ENCODE peak calls at places on chromosomes 3 and 15, in five cellular contexts. One of them, this sample, is unnamed.

GRCh38 chr15:92098869-92099268 is 245.4 kb downstream of the SLCO3A1 start:
- DNase-seq in breast epithelium: no peak
- DNase-seq in HepG2: no peak
- DNase-seq in ovary: no peak
- DNase-seq in uterus: no peak
- DNase-seq in this sample: no peak

GRCh38 chr3:179100652-179101051 is 29.0 kb upstream of the ZMAT3 start:
- DNase-seq in breast epithelium: no peak
- DNase-seq in uterus: no peak
- DNase-seq in HepG2: no peak
- DNase-seq in ovary: no peak
- DNase-seq in this sample: no peak

GRCh38 chr3:197417896-197418618 is 119.6 kb upstream of the DLG1 start:
- DNase-seq in HepG2: no peak
- DNase-seq in ovary: no peak
- DNase-seq in breast epithelium: no peak
- DNase-seq in uterus: no peak
- DNase-seq in this sample: peak

GRCh38 chr3:113867506-113867905 is 28.9 kb downstream of the GRAMD1C start:
- DNase-seq in HepG2: no peak
- DNase-seq in breast epithelium: no peak
- DNase-seq in uterus: no peak
- DNase-seq in ovary: no peak
- DNase-seq in this sample: no peak

GRCh38 chr3:112984485-112984884 is 6.3 kb upstream of the GTPBP8 start:
- DNase-seq in breast epithelium: no peak
- DNase-seq in uterus: no peak
- DNase-seq in HepG2: peak
- DNase-seq in ovary: no peak
- DNase-seq in this sample: no peak

GRCh38 chr3:141763088-141763750 is at the start of gene GRK7:
- DNase-seq in HepG2: no peak
- DNase-seq in uterus: no peak
- DNase-seq in ovary: no peak
- DNase-seq in breast epithelium: no peak
- DNase-seq in this sample: no peak

GRCh38 chr15:90782450-90782849 is 65.3 kb downstream of the BLM start:
- DNase-seq in uterus: no peak
- DNase-seq in HepG2: no peak
- DNase-seq in ovary: no peak
- DNase-seq in breast epithelium: no peak
- DNase-seq in this sample: no peak

GRCh38 chr3:116614795-116615362 is 94.7 kb upstream of the TUSC7 start:
- DNase-seq in HepG2: peak
- DNase-seq in ovary: no peak
- DNase-seq in uterus: no peak
- DNase-seq in breast epithelium: no peak
- DNase-seq in this sample: no peak

GRCh38 chr3:4355401-4356224 is 52.4 kb downstream of the SETMAR start:
- DNase-seq in ovary: peak
- DNase-seq in uterus: peak
- DNase-seq in HepG2: peak
- DNase-seq in breast epithelium: no peak
- DNase-seq in this sample: no peak

GRCh38 chr3:129015388-129016105 is 14.4 kb downstream of the EFCC1 start:
- DNase-seq in breast epithelium: no peak
- DNase-seq in ovary: no peak
- DNase-seq in HepG2: no peak
- DNase-seq in uterus: no peak
- DNase-seq in this sample: no peak

GRCh38 chr3:42071720-42072582 is 19.2 kb upstream of the TRAK1 start:
- DNase-seq in ovary: peak
- DNase-seq in breast epithelium: peak
- DNase-seq in uterus: peak
- DNase-seq in HepG2: peak
- DNase-seq in this sample: no peak

GRCh38 chr15:99956022-99956775 is 223.0 kb upstream of the LYSMD4 start:
- DNase-seq in ovary: no peak
- DNase-seq in breast epithelium: peak
- DNase-seq in uterus: no peak
- DNase-seq in HepG2: no peak
- DNase-seq in this sample: peak

GRCh38 chr3:4323246-4324027 is 20.3 kb downstream of the SETMAR start:
- DNase-seq in breast epithelium: no peak
- DNase-seq in HepG2: no peak
- DNase-seq in uterus: no peak
- DNase-seq in ovary: no peak
- DNase-seq in this sample: no peak

GRCh38 chr15:69035205-69035917 is 20.9 kb downstream of the NOX5 start:
- DNase-seq in uterus: no peak
- DNase-seq in breast epithelium: peak
- DNase-seq in ovary: no peak
- DNase-seq in HepG2: peak
- DNase-seq in this sample: peak

GRCh38 chr15:79682285-79682684 is 214.5 kb downstream of the MTHFS start:
- DNase-seq in ovary: peak
- DNase-seq in breast epithelium: no peak
- DNase-seq in uterus: peak
- DNase-seq in HepG2: no peak
- DNase-seq in this sample: no peak

GRCh38 chr15:70068783-70069565 is 28.7 kb downstream of the TLE3 start:
- DNase-seq in HepG2: no peak
- DNase-seq in breast epithelium: no peak
- DNase-seq in uterus: no peak
- DNase-seq in ovary: peak
- DNase-seq in this sample: no peak

GRCh38 chr3:43176666-43177065 is 70.8 kb upstream of the POMGNT2 start:
- DNase-seq in ovary: no peak
- DNase-seq in breast epithelium: no peak
- DNase-seq in uterus: no peak
- DNase-seq in HepG2: no peak
- DNase-seq in this sample: no peak

GRCh38 chr15:101615414-101615985 is 36.7 kb downstream of the TM2D3 start:
- DNase-seq in ovary: no peak
- DNase-seq in HepG2: no peak
- DNase-seq in uterus: no peak
- DNase-seq in breast epithelium: no peak
- DNase-seq in this sample: no peak

GRCh38 chr3:61927332-61927731 is 366.0 kb downstream of the PTPRG start:
- DNase-seq in uterus: peak
- DNase-seq in breast epithelium: peak
- DNase-seq in HepG2: no peak
- DNase-seq in ovary: peak
- DNase-seq in this sample: peak

GRCh38 chr3:178810173-178810572 is 261.4 kb downstream of the ZMAT3 start:
- DNase-seq in ovary: no peak
- DNase-seq in HepG2: no peak
- DNase-seq in breast epithelium: no peak
- DNase-seq in uterus: no peak
- DNase-seq in this sample: no peak

GRCh38 chr3:196569003-196569516 is 600 bp downstream of the FBXO45 start:
- DNase-seq in HepG2: peak
- DNase-seq in breast epithelium: no peak
- DNase-seq in uterus: no peak
- DNase-seq in ovary: peak
- DNase-seq in this sample: no peak

GRCh38 chr3:56976666-56977560 is 83.6 kb upstream of the SPATA12 start:
- DNase-seq in breast epithelium: no peak
- DNase-seq in ovary: peak
- DNase-seq in HepG2: no peak
- DNase-seq in uterus: peak
- DNase-seq in this sample: no peak

GRCh38 chr3:146503459-146504202 is 34.3 kb upstream of the PLSCR2 start:
- DNase-seq in HepG2: peak
- DNase-seq in breast epithelium: no peak
- DNase-seq in uterus: no peak
- DNase-seq in ovary: no peak
- DNase-seq in this sample: no peak

GRCh38 chr3:145983101-145983500 is 177.9 kb downstream of the PLOD2 start:
- DNase-seq in HepG2: no peak
- DNase-seq in uterus: no peak
- DNase-seq in ovary: no peak
- DNase-seq in breast epithelium: no peak
- DNase-seq in this sample: no peak

GRCh38 chr3:87233805-87234204 is 6.7 kb downstream of the CHMP2B start:
- DNase-seq in ovary: no peak
- DNase-seq in breast epithelium: no peak
- DNase-seq in uterus: no peak
- DNase-seq in HepG2: no peak
- DNase-seq in this sample: no peak

GRCh38 chr15:70299931-70300858 is 202.5 kb upstream of the TLE3 start:
- DNase-seq in ovary: no peak
- DNase-seq in breast epithelium: no peak
- DNase-seq in uterus: no peak
- DNase-seq in HepG2: no peak
- DNase-seq in this sample: no peak

GRCh38 chr15:101579766-101580165 is 72.4 kb downstream of the TM2D3 start:
- DNase-seq in HepG2: no peak
- DNase-seq in breast epithelium: no peak
- DNase-seq in uterus: no peak
- DNase-seq in ovary: no peak
- DNase-seq in this sample: no peak

DNA sequence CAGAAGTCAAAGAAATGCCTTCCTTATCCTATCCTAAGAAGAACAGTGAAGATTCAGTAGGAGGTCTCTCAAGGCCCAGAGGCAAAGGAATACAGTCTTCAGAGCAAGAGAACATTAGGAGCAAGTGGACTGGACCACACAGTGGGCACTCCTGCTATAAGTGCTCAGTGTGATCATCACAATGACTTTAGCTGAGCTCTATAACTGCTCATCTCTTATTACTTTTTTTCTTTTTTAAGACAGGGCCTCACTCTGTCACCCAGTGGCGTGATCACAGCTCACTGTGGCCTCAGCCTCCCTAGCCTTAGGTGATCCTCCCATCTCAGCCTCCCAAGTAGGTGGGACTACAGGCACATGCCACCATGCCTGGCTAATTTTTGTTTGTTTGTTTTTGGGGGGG is 48.1 kb downstream of the COL8A1 start:
- DNase-seq in HepG2: no peak
- DNase-seq in breast epithelium: no peak
- DNase-seq in uterus: no peak
- DNase-seq in ovary: no peak
- DNase-seq in this sample: no peak
- TF ChIP-seq POLR2A in HepG2: no peak
- TF ChIP-seq POLR2A in breast epithelium: no peak
- TF ChIP-seq POLR2A in uterus: no peak
- TF ChIP-seq POLR2A in ovary: no peak
- TF ChIP-seq POLR2A in this sample: no peak

GRCh38 chr3:152109038-152109437 is 159.7 kb upstream of the MBNL1 start:
- DNase-seq in uterus: no peak
- DNase-seq in ovary: no peak
- DNase-seq in breast epithelium: no peak
- DNase-seq in HepG2: no peak
- DNase-seq in this sample: no peak

GRCh38 chr3:152113413-152113812 is 155.3 kb upstream of the MBNL1 start:
- DNase-seq in uterus: no peak
- DNase-seq in ovary: no peak
- DNase-seq in breast epithelium: no peak
- DNase-seq in HepG2: no peak
- DNase-seq in this sample: no peak

DNA sequence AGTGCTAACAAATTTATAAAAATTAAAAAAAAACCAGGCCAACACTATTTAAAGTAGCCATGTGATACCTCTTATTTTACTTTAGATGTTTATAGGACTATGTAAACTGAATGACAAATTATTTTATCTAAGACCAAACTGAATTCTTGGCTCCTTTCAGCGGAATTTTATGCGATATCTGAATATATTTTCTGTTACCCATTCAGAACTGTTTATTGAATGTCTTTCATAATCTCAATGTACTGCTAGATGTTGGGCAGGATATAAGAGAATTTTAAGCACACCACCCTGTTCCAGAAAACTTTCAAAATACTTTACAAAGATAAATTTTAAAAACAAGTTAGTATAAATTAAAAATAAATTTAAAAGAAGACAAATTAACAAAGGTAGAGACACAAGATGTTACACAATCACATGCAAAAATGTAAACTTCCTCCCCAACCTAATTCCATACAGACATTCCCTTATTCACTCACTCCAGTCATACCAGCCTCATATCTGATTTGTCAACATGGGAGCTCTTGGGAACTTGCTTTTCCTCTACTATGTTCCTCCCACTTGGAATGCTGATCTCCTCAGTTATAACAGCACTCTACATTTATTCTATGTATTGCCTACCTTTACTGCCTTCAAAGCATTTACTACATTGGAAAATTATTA is 154.6 kb upstream of the MBNL1 start:
- DNase-seq in uterus: no peak
- DNase-seq in HepG2: no peak
- DNase-seq in ovary: no peak
- DNase-seq in breast epithelium: no peak
- DNase-seq in this sample: no peak
- TF ChIP-seq CTCF in uterus: no peak
- TF ChIP-seq CTCF in HepG2: no peak
- TF ChIP-seq CTCF in ovary: no peak
- TF ChIP-seq CTCF in breast epithelium: no peak
- TF ChIP-seq CTCF in this sample: no peak

GRCh38 chr15:56496635-56497034 is 31.7 kb upstream of the MNS1 start:
- DNase-seq in uterus: no peak
- DNase-seq in ovary: no peak
- DNase-seq in breast epithelium: no peak
- DNase-seq in HepG2: peak
- DNase-seq in this sample: no peak
- H3K4me3 ChIP-seq in uterus: no peak
- H3K4me3 ChIP-seq in ovary: no peak
- H3K4me3 ChIP-seq in breast epithelium: no peak
- H3K4me3 ChIP-seq in HepG2: no peak
- H3K4me3 ChIP-seq in this sample: no peak

DNA sequence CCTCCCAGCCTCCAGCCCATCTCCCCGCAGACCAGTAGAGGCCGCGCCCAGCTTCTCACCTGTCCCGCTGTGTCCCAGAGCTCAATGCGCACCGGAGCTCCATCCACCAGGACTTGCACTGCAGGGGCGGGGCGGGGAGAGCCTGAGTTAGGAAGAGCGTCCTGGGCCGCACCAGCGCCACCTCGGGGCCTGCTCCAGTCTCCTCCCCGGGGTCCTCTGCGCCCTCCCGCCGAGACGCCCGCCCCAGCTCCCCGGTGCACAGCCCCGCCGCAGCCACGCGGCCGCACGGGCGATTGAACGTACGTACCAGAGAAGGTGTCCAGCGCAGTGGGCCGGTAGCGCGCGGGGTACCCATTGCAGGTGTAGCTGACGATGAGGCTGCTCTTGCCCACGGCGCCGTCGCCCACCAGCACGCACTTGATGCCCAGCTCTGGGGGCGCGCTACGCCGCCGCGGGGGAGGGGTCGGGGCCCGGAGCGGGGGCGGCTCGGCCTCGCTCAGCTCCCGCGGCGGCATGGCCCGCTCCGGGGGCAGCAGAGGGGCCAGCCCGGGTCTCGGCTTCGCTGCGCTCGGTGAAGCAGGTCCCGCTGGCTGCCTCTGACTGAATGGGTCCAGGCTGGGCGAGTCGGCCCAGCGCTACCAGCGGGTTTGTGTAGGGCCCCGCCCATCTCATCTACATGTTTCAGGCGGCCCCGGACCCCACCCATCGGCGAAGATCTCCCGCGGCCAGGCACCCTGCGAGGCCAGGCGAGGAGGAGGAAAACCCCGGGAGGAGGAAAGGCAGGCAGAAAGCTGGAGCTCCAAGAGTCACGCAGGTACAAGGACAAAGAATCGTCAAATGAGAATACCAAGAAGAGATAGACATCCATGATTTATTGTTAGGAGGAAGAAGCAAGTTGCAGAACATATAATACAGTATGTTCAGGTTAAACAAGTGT is at the start of gene RHOV:
- DNase-seq in uterus: no peak
- DNase-seq in breast epithelium: peak
- DNase-seq in HepG2: peak
- DNase-seq in ovary: peak
- DNase-seq in this sample: peak
- TF ChIP-seq POLR2A in uterus: no peak
- TF ChIP-seq POLR2A in breast epithelium: no peak
- TF ChIP-seq POLR2A in HepG2: no peak
- TF ChIP-seq POLR2A in ovary: no peak
- TF ChIP-seq POLR2A in this sample: no peak